ENCODE peak calls at places on chromosome 15, in eight cellular contexts. One of them, this sample, is unnamed.

GRCh38 chr15:59516655-59517461 is 78.9 kb downstream of the FAM81A start:
- DNase-seq in GM12878: no peak
- DNase-seq in A549: no peak
- DNase-seq in Panc1: no peak
- DNase-seq in K562: no peak
- DNase-seq in GM23338: no peak
- DNase-seq in SK-N-SH: no peak
- DNase-seq in HL-60: no peak
- DNase-seq in this sample: no peak

GRCh38 chr15:73991726-73992593 is at the start of gene STOML1:
- DNase-seq in GM12878: no peak
- DNase-seq in A549: peak
- DNase-seq in Panc1: no peak
- DNase-seq in K562: peak
- DNase-seq in GM23338: peak
- DNase-seq in SK-N-SH: peak
- DNase-seq in HL-60: peak
- DNase-seq in this sample: peak

GRCh38 chr15:75693501-75694240 is 19.0 kb downstream of the CSPG4 start:
- DNase-seq in GM12878: no peak
- DNase-seq in A549: no peak
- DNase-seq in Panc1: no peak
- DNase-seq in K562: peak
- DNase-seq in GM23338: no peak
- DNase-seq in SK-N-SH: no peak
- DNase-seq in HL-60: no peak
- DNase-seq in this sample: no peak

GRCh38 chr15:90479656-90480055 is 50.1 kb upstream of the CRTC3 start:
- DNase-seq in GM12878: no peak
- DNase-seq in A549: no peak
- DNase-seq in Panc1: no peak
- DNase-seq in K562: no peak
- DNase-seq in GM23338: no peak
- DNase-seq in SK-N-SH: no peak
- DNase-seq in HL-60: no peak
- DNase-seq in this sample: peak

GRCh38 chr15:100033140-100033857 is 300.1 kb upstream of the LYSMD4 start:
- DNase-seq in GM12878: no peak
- DNase-seq in A549: no peak
- DNase-seq in Panc1: no peak
- DNase-seq in K562: no peak
- DNase-seq in GM23338: no peak
- DNase-seq in SK-N-SH: no peak
- DNase-seq in HL-60: no peak
- DNase-seq in this sample: no peak

GRCh38 chr15:94882071-94882712 is 650.8 kb downstream of the MCTP2 start:
- DNase-seq in GM12878: no peak
- DNase-seq in A549: no peak
- DNase-seq in Panc1: no peak
- DNase-seq in K562: no peak
- DNase-seq in GM23338: no peak
- DNase-seq in SK-N-SH: no peak
- DNase-seq in HL-60: no peak
- DNase-seq in this sample: no peak

GRCh38 chr15:31446546-31446945 is 119.9 kb downstream of the KLF13 start:
- DNase-seq in GM12878: no peak
- DNase-seq in A549: no peak
- DNase-seq in Panc1: no peak
- DNase-seq in K562: no peak
- DNase-seq in GM23338: no peak
- DNase-seq in SK-N-SH: no peak
- DNase-seq in HL-60: no peak
- DNase-seq in this sample: no peak

GRCh38 chr15:49288411-49288810 is 118.4 kb downstream of the GALK2 start:
- DNase-seq in GM12878: no peak
- DNase-seq in A549: no peak
- DNase-seq in Panc1: no peak
- DNase-seq in K562: no peak
- DNase-seq in GM23338: no peak
- DNase-seq in SK-N-SH: no peak
- DNase-seq in HL-60: no peak
- DNase-seq in this sample: no peak

GRCh38 chr15:40050788-40051615 is 12.0 kb upstream of the SRP14 start:
- DNase-seq in GM12878: no peak
- DNase-seq in A549: peak
- DNase-seq in Panc1: no peak
- DNase-seq in K562: no peak
- DNase-seq in GM23338: peak
- DNase-seq in SK-N-SH: peak
- DNase-seq in HL-60: no peak
- DNase-seq in this sample: no peak

GRCh38 chr15:90126022-90126421 is 23.8 kb upstream of the IDH2 start:
- DNase-seq in GM12878: no peak
- DNase-seq in A549: peak
- DNase-seq in Panc1: no peak
- DNase-seq in K562: no peak
- DNase-seq in GM23338: no peak
- DNase-seq in SK-N-SH: no peak
- DNase-seq in HL-60: no peak
- DNase-seq in this sample: no peak

GRCh38 chr15:98649621-98649995 is 1.3 kb downstream of the IGF1R start:
- DNase-seq in GM12878: no peak
- DNase-seq in A549: no peak
- DNase-seq in Panc1: no peak
- DNase-seq in K562: peak
- DNase-seq in GM23338: no peak
- DNase-seq in SK-N-SH: peak
- DNase-seq in HL-60: peak
- DNase-seq in this sample: no peak

GRCh38 chr15:23370578-23370977 is 16.0 kb downstream of the GOLGA8S start:
- DNase-seq in GM12878: no peak
- DNase-seq in A549: no peak
- DNase-seq in Panc1: no peak
- DNase-seq in K562: no peak
- DNase-seq in GM23338: no peak
- DNase-seq in SK-N-SH: no peak
- DNase-seq in HL-60: no peak
- DNase-seq in this sample: no peak

GRCh38 chr15:55774113-55774970 is 31.4 kb upstream of the PRTG start:
- DNase-seq in GM12878: no peak
- DNase-seq in A549: peak
- DNase-seq in Panc1: no peak
- DNase-seq in K562: peak
- DNase-seq in GM23338: peak
- DNase-seq in SK-N-SH: peak
- DNase-seq in HL-60: no peak
- DNase-seq in this sample: peak

GRCh38 chr15:34987182-34987488 is 952 bp downstream of the ZNF770 start:
- DNase-seq in GM12878: no peak
- DNase-seq in A549: no peak
- DNase-seq in Panc1: no peak
- DNase-seq in K562: peak
- DNase-seq in GM23338: no peak
- DNase-seq in SK-N-SH: peak
- DNase-seq in HL-60: no peak
- DNase-seq in this sample: no peak

GRCh38 chr15:87752250-87752951 is 504.1 kb downstream of the NTRK3 start:
- DNase-seq in GM12878: no peak
- DNase-seq in A549: peak
- DNase-seq in Panc1: no peak
- DNase-seq in K562: no peak
- DNase-seq in GM23338: no peak
- DNase-seq in SK-N-SH: no peak
- DNase-seq in HL-60: no peak
- DNase-seq in this sample: no peak

GRCh38 chr15:55289011-55289572 is 521 bp downstream of the RAB27A start:
- DNase-seq in GM12878: no peak
- DNase-seq in A549: peak
- DNase-seq in Panc1: no peak
- DNase-seq in K562: peak
- DNase-seq in GM23338: peak
- DNase-seq in SK-N-SH: no peak
- DNase-seq in HL-60: no peak
- DNase-seq in this sample: no peak

GRCh38 chr15:45134682-45135604 is 5.1 kb downstream of the DUOX1 start:
- DNase-seq in GM12878: no peak
- DNase-seq in A549: no peak
- DNase-seq in Panc1: no peak
- DNase-seq in K562: no peak
- DNase-seq in GM23338: peak
- DNase-seq in SK-N-SH: no peak
- DNase-seq in HL-60: no peak
- DNase-seq in this sample: no peak

GRCh38 chr15:73602992-73603391 is 30.2 kb downstream of the NPTN start:
- DNase-seq in GM12878: no peak
- DNase-seq in A549: no peak
- DNase-seq in Panc1: no peak
- DNase-seq in K562: no peak
- DNase-seq in GM23338: no peak
- DNase-seq in SK-N-SH: no peak
- DNase-seq in HL-60: no peak
- DNase-seq in this sample: no peak

DNA sequence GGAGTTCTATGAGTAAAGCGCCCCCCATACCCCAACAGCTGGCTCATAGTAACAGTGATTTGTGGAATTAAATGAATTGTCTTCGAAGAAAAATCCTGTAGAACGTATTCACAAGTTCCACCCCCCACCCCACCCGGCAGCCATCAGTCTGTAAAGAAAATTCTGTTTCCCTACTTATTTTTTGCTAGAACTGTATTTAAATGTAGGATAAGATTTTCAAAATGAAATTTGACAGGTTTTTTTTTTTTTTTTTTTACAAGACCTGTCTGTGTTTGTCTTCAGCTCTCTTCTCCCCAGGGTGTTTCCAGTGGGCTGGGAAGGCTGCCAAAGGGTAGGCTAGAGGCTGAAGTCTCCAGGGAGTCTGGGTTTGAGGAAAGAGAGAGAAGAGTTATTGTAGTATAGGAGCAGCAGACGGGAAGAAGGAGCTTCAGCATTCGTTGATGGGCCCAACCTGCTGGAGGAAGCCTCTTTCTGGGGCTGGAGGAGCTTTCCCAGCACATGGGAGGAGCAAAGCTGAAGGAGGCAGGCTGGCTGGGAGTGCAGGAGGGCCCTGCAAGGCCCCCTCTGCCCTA is 130.6 kb upstream of the SEMA6D start:
- DNase-seq in GM12878: no peak
- DNase-seq in A549: no peak
- DNase-seq in Panc1: no peak
- DNase-seq in K562: no peak
- DNase-seq in GM23338: no peak
- DNase-seq in SK-N-SH: no peak
- DNase-seq in HL-60: no peak
- DNase-seq in this sample: no peak
- TF ChIP-seq REST in GM12878: no peak
- TF ChIP-seq REST in A549: no peak
- TF ChIP-seq REST in Panc1: no peak
- TF ChIP-seq REST in K562: no peak
- TF ChIP-seq REST in GM23338: no peak
- TF ChIP-seq REST in SK-N-SH: no peak
- TF ChIP-seq REST in HL-60: no peak
- TF ChIP-seq REST in this sample: no peak

GRCh38 chr15:67784057-67784781 is 41.1 kb upstream of the SKOR1 start:
- DNase-seq in GM12878: peak
- DNase-seq in A549: no peak
- DNase-seq in Panc1: no peak
- DNase-seq in K562: no peak
- DNase-seq in GM23338: no peak
- DNase-seq in SK-N-SH: no peak
- DNase-seq in HL-60: peak
- DNase-seq in this sample: no peak
- TF ChIP-seq REST in GM12878: no peak
- TF ChIP-seq REST in A549: no peak
- TF ChIP-seq REST in Panc1: no peak
- TF ChIP-seq REST in K562: no peak
- TF ChIP-seq REST in GM23338: no peak
- TF ChIP-seq REST in SK-N-SH: no peak
- TF ChIP-seq REST in HL-60: peak
- TF ChIP-seq REST in this sample: no peak

DNA sequence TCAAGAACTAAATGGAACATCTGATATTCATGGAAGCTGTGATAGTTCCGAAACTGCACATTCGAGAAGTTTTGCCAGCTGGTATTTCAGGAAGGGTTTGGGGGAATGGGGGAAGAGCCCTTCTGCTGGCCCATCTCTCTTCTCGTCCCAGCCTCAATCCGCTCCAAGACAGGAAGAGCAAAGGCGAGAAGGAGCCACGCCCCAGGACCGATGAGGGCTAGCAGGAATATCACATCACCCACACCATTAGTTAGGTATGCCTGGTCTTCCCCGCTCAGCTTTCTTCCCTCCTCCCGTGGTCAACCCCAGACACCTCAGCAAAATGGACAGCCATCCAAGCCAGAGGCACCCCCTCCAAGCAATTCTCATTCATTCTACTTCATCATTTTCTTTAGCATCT is 14.9 kb upstream of the PCSK6 start:
- DNase-seq in GM12878: no peak
- DNase-seq in A549: no peak
- DNase-seq in Panc1: no peak
- DNase-seq in K562: no peak
- DNase-seq in GM23338: no peak
- DNase-seq in SK-N-SH: no peak
- DNase-seq in HL-60: no peak
- DNase-seq in this sample: no peak
- TF ChIP-seq REST in GM12878: no peak
- TF ChIP-seq REST in A549: no peak
- TF ChIP-seq REST in Panc1: no peak
- TF ChIP-seq REST in K562: no peak
- TF ChIP-seq REST in GM23338: no peak
- TF ChIP-seq REST in SK-N-SH: no peak
- TF ChIP-seq REST in HL-60: no peak
- TF ChIP-seq REST in this sample: no peak

GRCh38 chr15:25777047-25777446 is 86.1 kb downstream of the ATP10A start:
- DNase-seq in GM12878: no peak
- DNase-seq in A549: no peak
- DNase-seq in Panc1: no peak
- DNase-seq in K562: no peak
- DNase-seq in GM23338: no peak
- DNase-seq in SK-N-SH: no peak
- DNase-seq in HL-60: no peak
- DNase-seq in this sample: no peak

GRCh38 chr15:25774871-25775270 is 88.3 kb downstream of the ATP10A start:
- DNase-seq in GM12878: no peak
- DNase-seq in A549: no peak
- DNase-seq in Panc1: no peak
- DNase-seq in K562: no peak
- DNase-seq in GM23338: no peak
- DNase-seq in SK-N-SH: no peak
- DNase-seq in HL-60: no peak
- DNase-seq in this sample: no peak

GRCh38 chr15:25773248-25773647 is 89.9 kb downstream of the ATP10A start:
- DNase-seq in GM12878: no peak
- DNase-seq in A549: no peak
- DNase-seq in Panc1: no peak
- DNase-seq in K562: no peak
- DNase-seq in GM23338: no peak
- DNase-seq in SK-N-SH: no peak
- DNase-seq in HL-60: no peak
- DNase-seq in this sample: no peak

GRCh38 chr15:25776071-25776740 is 86.9 kb downstream of the ATP10A start:
- DNase-seq in GM12878: no peak
- DNase-seq in A549: no peak
- DNase-seq in Panc1: no peak
- DNase-seq in K562: no peak
- DNase-seq in GM23338: no peak
- DNase-seq in SK-N-SH: no peak
- DNase-seq in HL-60: no peak
- DNase-seq in this sample: no peak

GRCh38 chr15:25775317-25775912 is 87.7 kb downstream of the ATP10A start:
- DNase-seq in GM12878: peak
- DNase-seq in A549: peak
- DNase-seq in Panc1: no peak
- DNase-seq in K562: no peak
- DNase-seq in GM23338: no peak
- DNase-seq in SK-N-SH: no peak
- DNase-seq in HL-60: no peak
- DNase-seq in this sample: no peak
- TF ChIP-seq REST in GM12878: no peak
- TF ChIP-seq REST in A549: no peak
- TF ChIP-seq REST in Panc1: no peak
- TF ChIP-seq REST in K562: no peak
- TF ChIP-seq REST in GM23338: no peak
- TF ChIP-seq REST in SK-N-SH: no peak
- TF ChIP-seq REST in HL-60: no peak
- TF ChIP-seq REST in this sample: no peak

This sample was measured in HCT116.